ENCODE peak calls at places on chromosomes 2 and 18, in nine cellular contexts. C is frontal cortex; I is spleen; N is GM04504; A is HFFc6; U is tibial artery; W is activated CD8-positive, alpha-beta T cell treated with anti-CD3 and anti-CD28 coated beads for 36 hours; D is left ventricle myocardium superior; L is NCI-H774. E is an unnamed sample.

GRCh38 chr18:79986726-79987125 is 1.6 kb downstream of the TXNL4A start:
- DNase-seq in C (no peak), I (no peak), N (no peak), A (no peak), U (no peak), W (no peak), D (no peak), L (no peak), E (no peak)

GRCh38 chr2:48968011-48968410 is 186.3 kb downstream of the FSHR start:
- DNase-seq in C (no peak), I (no peak), N (no peak), A (no peak), U (no peak), W (no peak), D (no peak), L (no peak), E (no peak)

GRCh38 chr18:24862225-24862893 is 401.9 kb downstream of the HRH4 start:
- DNase-seq in C (no peak), I (no peak), N (no peak), A (no peak), U (no peak), W (no peak), D (no peak), L (no peak), E (no peak)

GRCh38 chr2:170742000-170742399 is 26.9 kb downstream of the SP5 start:
- DNase-seq in C (no peak), I (no peak), N (no peak), A (no peak), U (no peak), W (no peak), D (no peak), L (no peak), E (no peak)

GRCh38 chr18:79552696-79553095 is 126.9 kb upstream of the CTDP1 start:
- DNase-seq in C (no peak), I (no peak), N (no peak), A (no peak), U (peak; percentile 51), W (no peak), D (no peak), L (no peak), E (no peak)

GRCh38 chr2:215567504-215567903 is 131.6 kb upstream of the FN1 start:
- DNase-seq in C (no peak), I (no peak), N (no peak), A (no peak), U (no peak), W (no peak), D (no peak), L (no peak), E (no peak)

GRCh38 chr2:38095996-38096861 is 20.3 kb upstream of the CYP1B1 start:
- DNase-seq in C (no peak), I (no peak), N (no peak), A (no peak), U (no peak), W (peak; percentile 32), D (peak; percentile 71), L (no peak), E (no peak)

GRCh38 chr18:59691046-59691395 is 6.2 kb downstream of the CCBE1 start:
- DNase-seq in C (no peak), I (no peak), N (no peak), A (peak; percentile 38), U (no peak), W (no peak), D (no peak), L (no peak), E (no peak)

GRCh38 chr2:199975297-199975895 is 20.0 kb downstream of the MAIP1 start:
- DNase-seq in C (no peak), I (no peak), N (no peak), A (no peak), U (no peak), W (no peak), D (no peak), L (no peak), E (no peak)

GRCh38 chr18:23835506-23835905 is 146.3 kb downstream of the LAMA3 start:
- DNase-seq in C (no peak), I (no peak), N (no peak), A (no peak), U (no peak), W (no peak), D (no peak), L (no peak), E (no peak)

GRCh38 chr2:49621014-49621413 is 466.7 kb upstream of the FSHR start:
- DNase-seq in C (no peak), I (no peak), N (no peak), A (no peak), U (no peak), W (no peak), D (no peak), L (no peak), E (no peak)

GRCh38 chr2:10071595-10071994 is 8.6 kb downstream of the CYS1 start:
- DNase-seq in C (no peak), I (peak; percentile 72), N (no peak), A (no peak), U (no peak), W (no peak), D (no peak), L (no peak), E (no peak)

GRCh38 chr2:54279385-54279784 is 23.4 kb upstream of the TSPYL6 start:
- DNase-seq in C (no peak), I (no peak), N (no peak), A (no peak), U (no peak), W (no peak), D (no peak), L (no peak), E (no peak)

E was measured in lower lobe of right lung.